ENCODE peak calls at places on chromosomes 5 and 9, in ten cellular contexts. C is adipocyte; K is nephron progenitor cell; J is CD8-positive, alpha-beta T cell; N is PC-3; W is kidney; H is ELR; Q is colonic mucosa; G is endothelial cell; S is A673. T is an unnamed sample.

GRCh38 chr9:135619599-135619886 is 19.8 kb downstream of the GLT6D1 start:
- DNase-seq in C (no peak), K (no peak), J (no peak), N (no peak), W (no peak), H (no peak), Q (no peak), G (no peak), S (no peak), T (no peak)

GRCh38 chr5:147520450-147520849 is 10.6 kb upstream of the DPYSL3 start:
- DNase-seq in C (no peak), K (no peak), J (no peak), N (peak), W (no peak), H (peak), Q (no peak), G (no peak), S (no peak), T (no peak)

GRCh38 chr5:9045946-9046345 is 499.9 kb downstream of the SEMA5A start:
- DNase-seq in C (no peak), K (no peak), J (no peak), N (no peak), W (no peak), H (no peak), Q (no peak), G (no peak), S (no peak), T (no peak)

GRCh38 chr5:111252799-111253564 is 28.8 kb downstream of the CAMK4 start:
- DNase-seq in C (no peak), K (no peak), J (no peak), N (no peak), W (no peak), H (no peak), Q (peak), G (no peak), S (no peak), T (no peak)

GRCh38 chr9:68775003-68775730 is 70.1 kb downstream of the PIP5K1B start:
- DNase-seq in C (no peak), K (no peak), J (no peak), N (no peak), W (no peak), H (peak), Q (no peak), G (no peak), S (no peak), T (no peak)

GRCh38 chr5:73544429-73545402 is 20.7 kb downstream of the ANKRA2 start:
- DNase-seq in C (no peak), K (no peak), J (no peak), N (no peak), W (no peak), H (no peak), Q (peak), G (no peak), S (no peak), T (peak)

GRCh38 chr9:37988041-37988440 is 81.0 kb downstream of the SHB start:
- DNase-seq in C (no peak), K (no peak), J (no peak), N (no peak), W (peak), H (no peak), Q (no peak), G (no peak), S (peak), T (no peak)

GRCh38 chr9:135504262-135505229 is 4.1 kb downstream of the MRPS2 start:
- DNase-seq in C (peak), K (peak), J (peak), N (peak), W (peak), H (peak), Q (peak), G (peak), S (peak), T (no peak)

GRCh38 chr9:134296301-134297081 is 29.8 kb upstream of the RXRA start:
- DNase-seq in C (no peak), K (no peak), J (no peak), N (no peak), W (peak), H (no peak), Q (no peak), G (no peak), S (no peak), T (no peak)

GRCh38 chr9:98798254-98798653 is 1.9 kb upstream of the ANKS6 start:
- DNase-seq in C (no peak), K (no peak), J (no peak), N (no peak), W (no peak), H (no peak), Q (no peak), G (no peak), S (no peak), T (no peak)

GRCh38 chr5:159510282-159510681 is 180.0 kb upstream of the IL12B start:
- DNase-seq in C (peak), K (peak), J (no peak), N (peak), W (peak), H (peak), Q (peak), G (peak), S (no peak), T (no peak)

GRCh38 chr5:131541766-131542165 is 93.3 kb downstream of the RAPGEF6 start:
- DNase-seq in C (no peak), K (no peak), J (no peak), N (peak), W (no peak), H (peak), Q (no peak), G (no peak), S (peak), T (no peak)

GRCh38 chr5:141845371-141845821 is 32.8 kb downstream of the PCDH1 start:
- DNase-seq in C (no peak), K (no peak), J (no peak), N (no peak), W (peak), H (no peak), Q (no peak), G (no peak), S (peak), T (no peak)

GRCh38 chr5:82107277-82107676 is 135.5 kb downstream of the ATG10 start:
- DNase-seq in C (peak), K (no peak), J (no peak), N (peak), W (no peak), H (peak), Q (no peak), G (no peak), S (peak), T (no peak)

GRCh38 chr5:74560245-74560644 is 80.3 kb downstream of the ENC1 start:
- DNase-seq in C (no peak), K (no peak), J (no peak), N (no peak), W (no peak), H (no peak), Q (no peak), G (no peak), S (no peak), T (no peak)

GRCh38 chr5:26757941-26758340 is 280.4 kb downstream of the CDH9 start:
- DNase-seq in C (no peak), K (no peak), J (no peak), N (peak), W (no peak), H (no peak), Q (no peak), G (no peak), S (no peak), T (no peak)

GRCh38 chr9:137103206-137103999 is 11.1 kb downstream of the DPP7 start:
- DNase-seq in C (no peak), K (no peak), J (no peak), N (no peak), W (no peak), H (no peak), Q (no peak), G (no peak), S (no peak), T (no peak)

GRCh38 chr5:142978726-142979125 is 208.5 kb downstream of the ARHGAP26 start:
- DNase-seq in C (no peak), K (no peak), J (no peak), N (no peak), W (no peak), H (peak), Q (no peak), G (no peak), S (no peak), T (no peak)

GRCh38 chr5:68533571-68534051 is 318.1 kb downstream of the PIK3R1 start:
- DNase-seq in C (no peak), K (no peak), J (no peak), N (no peak), W (no peak), H (no peak), Q (peak), G (no peak), S (peak), T (peak)

GRCh38 chr5:40552981-40553380 is 126.7 kb upstream of the PTGER4 start:
- DNase-seq in C (no peak), K (no peak), J (no peak), N (peak), W (no peak), H (peak), Q (no peak), G (no peak), S (no peak), T (no peak)

GRCh38 chr5:333945-334344 is 12.4 kb downstream of the AHRR start:
- DNase-seq in C (no peak), K (no peak), J (no peak), N (no peak), W (no peak), H (no peak), Q (no peak), G (no peak), S (no peak), T (no peak)

GRCh38 chr9:136996361-136997281 is at the start of gene CLIC3:
- DNase-seq in C (no peak), K (peak), J (peak), N (peak), W (no peak), H (peak), Q (peak), G (no peak), S (no peak), T (no peak)

GRCh38 chr5:169728-170094 is 21.6 kb upstream of the LRRC14B start:
- DNase-seq in C (no peak), K (no peak), J (no peak), N (no peak), W (no peak), H (no peak), Q (no peak), G (no peak), S (no peak), T (no peak)

GRCh38 chr5:131983244-131983771 is 28.1 kb downstream of the ACSL6 start:
- DNase-seq in C (peak), K (peak), J (no peak), N (no peak), W (peak), H (no peak), Q (no peak), G (no peak), S (no peak), T (no peak)

GRCh38 chr5:150022163-150022540 is 21.6 kb downstream of the HMGXB3 start:
- DNase-seq in C (peak), K (no peak), J (no peak), N (peak), W (no peak), H (peak), Q (no peak), G (no peak), S (peak), T (no peak)

GRCh38 chr5:16805478-16805877 is 130.6 kb downstream of the MYO10 start:
- DNase-seq in C (peak), K (no peak), J (no peak), N (no peak), W (no peak), H (no peak), Q (no peak), G (no peak), S (no peak), T (no peak)

GRCh38 chr9:107881625-107882300 is 392.2 kb upstream of the KLF4 start:
- DNase-seq in C (no peak), K (no peak), J (no peak), N (no peak), W (no peak), H (no peak), Q (no peak), G (no peak), S (no peak), T (no peak)

GRCh38 chr5:138448481-138449398 is 9.9 kb downstream of the REEP2 start:
- DNase-seq in C (peak), K (no peak), J (no peak), N (no peak), W (no peak), H (peak), Q (no peak), G (no peak), S (peak), T (peak)

GRCh38 chr9:29393064-29393463 is 1819.8 kb upstream of the C9orf72 start:
- DNase-seq in C (no peak), K (no peak), J (no peak), N (peak), W (no peak), H (peak), Q (no peak), G (no peak), S (peak), T (no peak)

GRCh38 chr5:150541397-150541675 is 33.4 kb downstream of the NDST1 start:
- DNase-seq in C (no peak), K (no peak), J (no peak), N (no peak), W (peak), H (no peak), Q (no peak), G (no peak), S (no peak), T (no peak)

GRCh38 chr5:65791721-65792698 is 70.0 kb downstream of the NLN start:
- DNase-seq in C (no peak), K (no peak), J (no peak), N (no peak), W (no peak), H (no peak), Q (no peak), G (no peak), S (no peak), T (no peak)

GRCh38 chr9:137286980-137287383 is 9.5 kb downstream of the TOR4A start:
- DNase-seq in C (peak), K (peak), J (no peak), N (peak), W (peak), H (peak), Q (peak), G (peak), S (peak), T (no peak)

GRCh38 chr9:21450733-21451394 is 10.6 kb downstream of the IFNA1 start:
- DNase-seq in C (peak), K (no peak), J (no peak), N (no peak), W (no peak), H (no peak), Q (no peak), G (no peak), S (no peak), T (no peak)

GRCh38 chr5:97406950-97407676 is 224.1 kb upstream of the RIOK2 start:
- DNase-seq in C (no peak), K (no peak), J (no peak), N (no peak), W (peak), H (no peak), Q (no peak), G (no peak), S (no peak), T (no peak)

GRCh38 chr5:176626876-176627236 is 3.5 kb downstream of the SNCB start:
- DNase-seq in C (no peak), K (no peak), J (no peak), N (no peak), W (peak), H (no peak), Q (no peak), G (no peak), S (no peak), T (no peak)

GRCh38 chr5:100902406-100903035 is 561 bp downstream of the ST8SIA4 start:
- DNase-seq in C (no peak), K (no peak), J (peak), N (peak), W (no peak), H (peak), Q (peak), G (no peak), S (no peak), T (no peak)

GRCh38 chr9:20405086-20405485 is 217.2 kb downstream of the MLLT3 start:
- DNase-seq in C (peak), K (no peak), J (no peak), N (no peak), W (no peak), H (no peak), Q (no peak), G (no peak), S (no peak), T (no peak)

T was measured in NCI-H187.